ENCODE peak calls at places on chromosomes 1 and 21, in ten cellular contexts. Y, O, U, I, E, R, P, K, N and D are unnamed samples.

GRCh38 chr1:7341145-7341900 is 429.8 kb upstream of the VAMP3 start:
- DNase-seq in Y (no peak), O (no peak), U (no peak), I (no peak), E (no peak), R (peak; percentile 57), P (no peak), K (no peak), N (no peak), D (no peak)

GRCh38 chr1:71427066-71427465 is 346.2 kb upstream of the ZRANB2 start:
- DNase-seq in Y (no peak), O (no peak), U (no peak), I (no peak), E (no peak), R (no peak), P (no peak), K (no peak), N (no peak), D (no peak)

GRCh38 chr1:89884718-89885596 is 64.1 kb downstream of the LRRC8D start:
- DNase-seq in Y (no peak), O (no peak), U (no peak), I (peak; percentile 15), E (no peak), R (peak; percentile 87), P (no peak), K (no peak), N (no peak), D (no peak)

GRCh38 chr1:29697391-29697780 is 461.1 kb downstream of the PTPRU start:
- DNase-seq in Y (no peak), O (no peak), U (no peak), I (no peak), E (no peak), R (no peak), P (no peak), K (no peak), N (no peak), D (no peak)

GRCh38 chr21:28445081-28445830 is 547.4 kb downstream of the LTN1 start:
- DNase-seq in Y (no peak), O (no peak), U (no peak), I (no peak), E (no peak), R (no peak), P (no peak), K (no peak), N (no peak), D (peak; percentile 65)

GRCh38 chr1:169859001-169859400 is 34.7 kb downstream of the SCYL3 start:
- DNase-seq in Y (no peak), O (no peak), U (no peak), I (no peak), E (no peak), R (no peak), P (no peak), K (no peak), N (no peak), D (no peak)

GRCh38 chr1:19439464-19440171 is 45.7 kb downstream of the CAPZB start:
- DNase-seq in Y (peak; percentile 67), O (no peak), U (no peak), I (no peak), E (no peak), R (peak; percentile 33), P (no peak), K (peak; percentile 87), N (no peak), D (no peak)

GRCh38 chr1:156586323-156586722 is 5.3 kb upstream of the NAXE start:
- DNase-seq in Y (no peak), O (no peak), U (no peak), I (no peak), E (no peak), R (no peak), P (no peak), K (no peak), N (no peak), D (no peak)

GRCh38 chr1:38370716-38371504 is 324.3 kb upstream of the POU3F1 start:
- DNase-seq in Y (no peak), O (no peak), U (no peak), I (no peak), E (no peak), R (no peak), P (no peak), K (no peak), N (no peak), D (no peak)

DNA sequence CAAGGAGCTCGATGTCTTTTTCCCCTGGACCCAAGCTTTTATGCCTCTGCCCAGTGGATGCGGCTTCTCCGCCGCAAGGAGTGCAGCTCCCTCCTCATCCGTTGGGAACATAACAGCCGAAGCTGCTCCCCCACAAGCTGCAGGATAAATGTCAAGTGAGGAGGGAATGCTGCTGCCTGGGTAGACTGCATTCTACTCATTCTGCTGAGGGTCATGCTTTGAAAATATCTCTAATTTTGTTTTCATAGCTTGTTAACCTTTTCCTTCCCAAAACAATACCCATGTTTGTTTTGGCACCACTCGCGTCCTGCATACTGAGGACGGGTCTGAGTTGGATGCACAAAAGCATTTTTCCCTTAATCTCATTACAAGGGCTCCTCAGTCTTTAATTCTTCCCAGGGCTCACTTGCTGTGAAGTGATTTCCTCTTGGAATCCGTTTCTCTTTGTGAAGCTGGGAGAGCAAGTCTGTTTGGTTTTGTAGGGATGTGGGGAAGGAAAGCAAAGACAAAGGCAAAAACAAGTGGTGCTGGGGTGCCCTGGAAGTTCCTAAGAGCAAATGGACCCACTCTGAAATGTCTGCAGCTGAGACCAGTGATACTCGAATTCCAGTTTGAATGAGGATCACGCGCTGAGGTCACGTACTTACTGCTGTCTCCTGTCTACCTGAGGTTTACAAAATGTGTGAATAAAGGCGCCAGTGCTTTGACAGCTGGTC is 134.0 kb upstream of the IRF2BP2 start:
- DNase-seq in Y (no peak), O (no peak), U (no peak), I (peak; percentile 91), E (no peak), R (peak; percentile 99), P (no peak), K (no peak), N (no peak), D (no peak)
- TF ChIP-seq CTCF in Y (no peak), O (no peak), U (no peak), I (peak; percentile 3), E (no peak), R (no peak), P (no peak), K (no peak), N (no peak), D (peak; percentile 19)

GRCh38 chr1:77509898-77510297 is 172.6 kb downstream of the ZZZ3 start:
- DNase-seq in Y (no peak), O (no peak), U (no peak), I (no peak), E (no peak), R (no peak), P (no peak), K (no peak), N (no peak), D (no peak)

GRCh38 chr1:77511440-77511840 is 171.0 kb downstream of the ZZZ3 start:
- DNase-seq in Y (no peak), O (no peak), U (no peak), I (no peak), E (no peak), R (peak; percentile 85), P (no peak), K (no peak), N (no peak), D (peak; percentile 68)

GRCh38 chr1:77516106-77516505 is 166.4 kb downstream of the ZZZ3 start:
- DNase-seq in Y (no peak), O (no peak), U (no peak), I (no peak), E (no peak), R (no peak), P (no peak), K (no peak), N (no peak), D (no peak)

GRCh38 chr1:77513839-77514763 is 168.4 kb downstream of the ZZZ3 start:
- DNase-seq in Y (no peak), O (no peak), U (no peak), I (peak; percentile 73), E (no peak), R (peak; percentile 88), P (no peak), K (no peak), N (no peak), D (peak; percentile 74)

DNA sequence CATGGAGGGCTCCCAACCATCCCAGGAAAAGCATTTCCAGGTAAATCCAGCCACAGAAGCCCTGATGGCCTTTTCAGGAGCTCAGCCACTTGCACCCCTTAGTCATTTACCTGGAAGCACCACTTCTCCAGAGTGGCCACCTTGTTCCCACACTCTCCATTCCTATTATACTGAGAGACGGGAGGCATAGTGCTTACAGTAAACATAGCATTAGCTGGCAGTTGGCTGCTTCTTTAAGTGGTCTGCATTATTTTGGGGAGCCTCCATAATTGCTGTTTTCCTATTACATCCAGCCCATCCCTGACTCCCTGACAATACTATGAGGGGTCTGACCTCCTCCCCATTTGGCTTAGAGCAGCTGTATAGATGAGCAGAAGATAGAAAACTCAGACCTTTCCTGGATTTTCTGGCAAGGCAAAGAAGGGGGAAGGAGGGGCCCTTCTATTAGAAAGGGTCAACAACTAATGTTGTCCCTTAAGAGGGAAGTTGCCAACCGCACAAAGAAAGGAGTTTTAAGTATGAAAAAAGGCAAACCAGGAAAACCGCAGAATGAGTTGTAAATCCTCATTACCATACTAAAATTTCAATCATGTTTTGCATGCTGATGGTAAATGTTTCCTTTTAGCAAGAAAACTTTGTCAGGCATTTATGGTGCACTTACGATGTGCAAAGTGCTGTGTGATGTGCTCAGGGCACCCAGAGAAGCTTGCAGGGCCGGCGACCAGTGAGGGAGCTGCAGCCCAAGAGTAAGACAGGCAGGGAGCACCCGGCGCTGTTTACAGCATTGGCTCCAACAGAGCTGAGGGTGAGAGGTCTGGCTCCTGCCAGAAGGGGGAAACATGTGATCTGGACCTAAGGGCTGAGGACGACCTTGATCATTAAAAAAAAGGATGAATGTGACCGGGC is 167.3 kb downstream of the ZZZ3 start:
- DNase-seq in Y (no peak), O (no peak), U (peak; percentile 26), I (no peak), E (no peak), R (peak; percentile 68), P (no peak), K (no peak), N (no peak), D (no peak)
- TF ChIP-seq CTCF in Y (no peak), O (peak; percentile 15), U (peak; percentile 30), I (no peak), E (no peak), R (no peak), P (no peak), K (no peak), N (no peak), D (peak; percentile 37)

GRCh38 chr21:23725576-23725975 is 1881.7 kb downstream of the MRPL39 start:
- DNase-seq in Y (no peak), O (no peak), U (no peak), I (no peak), E (no peak), R (no peak), P (no peak), K (no peak), N (no peak), D (no peak)
- TF ChIP-seq CTCF in Y (no peak), O (no peak), U (no peak), I (no peak), E (no peak), R (no peak), P (no peak), K (no peak), N (no peak), D (no peak)

DNA sequence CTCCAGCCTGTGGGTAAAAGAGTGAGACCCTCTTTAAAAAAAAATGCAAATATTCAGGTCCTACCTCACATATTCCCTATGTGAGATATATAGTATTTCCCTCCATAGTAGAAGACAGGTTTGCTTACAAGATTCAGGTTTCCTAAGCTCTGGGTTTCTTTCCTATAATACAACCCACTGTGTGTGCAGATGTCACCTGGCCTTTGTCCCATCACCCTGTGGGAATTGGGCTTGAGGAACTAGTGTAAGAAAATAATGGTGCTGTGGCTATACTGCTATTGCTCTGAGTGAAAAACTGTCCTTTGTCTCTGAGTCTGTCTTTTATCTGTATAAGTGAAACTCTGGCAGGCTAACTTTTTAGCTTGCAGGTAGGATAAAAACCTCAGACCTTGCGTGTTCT is 13.0 kb downstream of the C1orf146 start:
- DNase-seq in Y (no peak), O (no peak), U (no peak), I (no peak), E (no peak), R (no peak), P (no peak), K (no peak), N (no peak), D (no peak)
- TF ChIP-seq CTCF in Y (no peak), O (no peak), U (no peak), I (no peak), E (no peak), R (no peak), P (no peak), K (no peak), N (no peak), D (no peak)